ENCODE peak calls at places on chromosomes 13 and 19, in five cellular contexts. B is GM23248; F is aorta; C is uterus; R is effector memory CD4-positive, alpha-beta T cell. T is an unnamed sample. For H3K9me3, the result is how much of the 10 kb centered on the place peaks cover.

GRCh38 chr19:52007436-52007804 is 591 bp downstream of the ZNF615 start:
- DNase-seq in F (no peak), B (peak), C (no peak), R (no peak), T (no peak)

GRCh38 chr13:110426745-110427144 is 119.7 kb downstream of the COL4A2 start:
- DNase-seq in R (no peak), C (no peak), B (no peak), F (no peak), T (no peak)

GRCh38 chr13:46295531-46296464 is 84.1 kb downstream of the LRRC63 start:
- DNase-seq in B (peak), F (peak), C (no peak), R (peak), T (peak)

GRCh38 chr19:49017666-49018351 is 918 bp upstream of the LHB start:
- DNase-seq in C (peak), F (peak), R (peak), B (peak), T (peak)

GRCh38 chr19:48780684-48781391 is 25.5 kb downstream of the FGF21 start:
- DNase-seq in C (peak), R (no peak), F (no peak), B (peak), T (peak)

GRCh38 chr19:49442793-49443365 is 1.6 kb upstream of the SLC17A7 start:
- DNase-seq in B (peak), R (peak), C (peak), F (peak), T (peak)

GRCh38 chr19:46861691-46862503 is 1.1 kb downstream of the ARHGAP35 start:
- DNase-seq in C (no peak), F (no peak), R (no peak), B (peak), T (peak)

GRCh38 chr19:1088419-1089066 is 6.6 kb downstream of the POLR2E start:
- DNase-seq in B (no peak), F (peak), R (no peak), C (no peak), T (no peak)

GRCh38 chr19:497476-497860 is 1.2 kb downstream of the MADCAM1 start:
- DNase-seq in C (no peak), R (no peak), B (no peak), F (no peak), T (no peak)

GRCh38 chr13:97904059-97904458 is 49.4 kb upstream of the IPO5 start:
- DNase-seq in F (no peak), R (no peak), C (no peak), B (no peak), T (no peak)

GRCh38 chr19:51711702-51712101 is 12.1 kb downstream of the HAS1 start:
- DNase-seq in F (no peak), C (no peak), R (no peak), B (no peak), T (no peak)

GRCh38 chr19:37948362-37948761 is 41.4 kb downstream of the SIPA1L3 start:
- DNase-seq in F (no peak), R (no peak), B (no peak), C (no peak), T (no peak)

GRCh38 chr19:18589380-18590272 is 1.0 kb downstream of the REX1BD start:
- DNase-seq in C (peak), B (peak), F (peak), R (peak), T (peak)

GRCh38 chr13:83709751-83710515 is 172.3 kb downstream of the SLITRK1 start:
- DNase-seq in C (no peak), F (no peak), B (no peak), R (no peak), T (no peak)

GRCh38 chr13:33228645-33229445 is 56.7 kb downstream of the STARD13 start:
- DNase-seq in R (no peak), C (no peak), B (peak), F (no peak), T (peak)

GRCh38 chr13:91245283-91245682 is 102.2 kb upstream of the MIR17HG start:
- DNase-seq in C (no peak), F (no peak), B (no peak), R (no peak), T (no peak)

GRCh38 chr19:8336072-8336569 is 6.9 kb downstream of the KANK3 start:
- DNase-seq in F (no peak), R (no peak), C (no peak), B (no peak), T (no peak)

GRCh38 chr19:34686455-34686854 is 9.0 kb downstream of the ZNF302 start:
- DNase-seq in F (no peak), R (no peak), B (peak), C (no peak), T (no peak)

GRCh38 chr13:21548577-21548976 is 55.4 kb downstream of the MICU2 start:
- DNase-seq in C (no peak), F (no peak), R (no peak), B (no peak), T (no peak)

GRCh38 chr13:80338781-80339577 is 1.9 kb downstream of the SPRY2 start:
- DNase-seq in R (no peak), B (peak), F (peak), C (peak), T (peak)

GRCh38 chr13:43377149-43377548 is 353.8 kb downstream of the DNAJC15 start:
- DNase-seq in C (peak), R (no peak), B (no peak), F (peak), T (no peak)

GRCh38 chr19:3185482-3186376 is at the start of gene NCLN:
- DNase-seq in B (peak), R (peak), C (peak), F (peak), T (peak)

GRCh38 chr13:74288361-74288911 is 154.2 kb upstream of the KLF12 start:
- DNase-seq in C (no peak), F (peak), B (no peak), R (peak), T (peak)

GRCh38 chr19:5369962-5370367 is 29.4 kb upstream of the PTPRS start:
- DNase-seq in F (no peak), B (peak), C (peak), R (no peak), T (peak)

GRCh38 chr19:16627194-16627927 is 643 bp downstream of the MED26 start:
- DNase-seq in C (no peak), R (no peak), B (peak), F (peak), T (no peak)

GRCh38 chr13:29835280-29836061 is 14.9 kb downstream of the UBL3 start:
- DNase-seq in B (no peak), R (no peak), C (no peak), F (no peak), T (no peak)

GRCh38 chr13:110509971-110510786 is 51.3 kb downstream of the RAB20 start:
- DNase-seq in B (peak), R (no peak), F (no peak), C (no peak), T (no peak)

GRCh38 chr13:40433577-40433976 is 232.9 kb downstream of the FOXO1 start:
- DNase-seq in C (no peak), R (peak), B (no peak), F (no peak), T (peak)

GRCh38 chr19:7905298-7905697 is 1.6 kb downstream of the MAP2K7 start:
- DNase-seq in F (peak), B (no peak), C (no peak), R (no peak), T (no peak)

GRCh38 chr19:41325947-41326706 is 16.2 kb downstream of the CCDC97 start:
- DNase-seq in R (no peak), B (peak), F (no peak), C (no peak), T (no peak)

GRCh38 chr19:3556978-3557460 is 367 bp downstream of the MFSD12 start:
- DNase-seq in B (peak), C (no peak), R (peak), F (no peak), T (peak)

GRCh38 chr19:39670998-39671397 is 15.3 kb downstream of the LGALS16 start:
- DNase-seq in F (no peak), B (no peak), C (no peak), R (no peak), T (no peak)

GRCh38 chr13:31044658-31045620 is 112.5 kb downstream of the TEX26 start:
- DNase-seq in F (no peak), C (no peak), B (no peak), R (no peak), T (peak)

GRCh38 chr19:16825312-16826168 is 3.7 kb upstream of the SIN3B start:
- DNase-seq in R (no peak), C (peak), F (peak), B (peak), T (peak)

GRCh38 chr13:51249767-51250741 is 27.9 kb downstream of the FAM124A start:
- DNase-seq in F (no peak), C (no peak), R (no peak), B (peak), T (peak)

GRCh38 chr19:29320611-29321010 is 107.7 kb upstream of the UQCRFS1 start:
- DNase-seq in C (no peak), R (no peak), B (no peak), F (no peak), T (no peak)

GRCh38 chr19:17536957-17537356 is 18.5 kb upstream of the COLGALT1 start:
- DNase-seq in R (no peak), C (no peak), B (no peak), F (no peak), T (no peak)

GRCh38 chr13:33080962-33081655 is 64.9 kb downstream of the KL start:
- DNase-seq in B (peak), F (no peak), R (no peak), C (no peak), T (no peak)

DNA sequence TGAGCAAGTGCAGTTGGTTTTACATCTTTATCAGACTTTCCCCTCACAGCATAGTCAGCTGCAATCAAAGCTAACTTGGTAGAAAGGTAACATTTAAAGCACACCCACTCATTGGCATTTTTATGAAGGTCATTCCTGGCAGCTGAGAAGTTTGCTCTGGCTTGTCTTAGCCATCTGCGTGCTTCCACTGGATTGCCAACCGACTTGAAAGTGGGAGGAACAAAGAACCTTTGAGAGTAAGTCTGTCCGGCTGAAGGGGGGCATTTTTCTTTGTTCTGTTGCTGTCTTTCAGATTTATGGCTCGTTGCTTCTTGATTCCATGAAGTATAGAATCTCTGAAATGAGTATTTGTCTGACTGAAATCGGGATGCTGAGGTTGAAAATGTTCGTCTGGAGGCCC is 103.1 kb downstream of the SACS start:
- DNase-seq in F (no peak), R (no peak), C (no peak), B (no peak), T (no peak)
- H3K9me3 ChIP-seq in F (under half), R (under half), C (under half), B (under half), T (under half)

DNA sequence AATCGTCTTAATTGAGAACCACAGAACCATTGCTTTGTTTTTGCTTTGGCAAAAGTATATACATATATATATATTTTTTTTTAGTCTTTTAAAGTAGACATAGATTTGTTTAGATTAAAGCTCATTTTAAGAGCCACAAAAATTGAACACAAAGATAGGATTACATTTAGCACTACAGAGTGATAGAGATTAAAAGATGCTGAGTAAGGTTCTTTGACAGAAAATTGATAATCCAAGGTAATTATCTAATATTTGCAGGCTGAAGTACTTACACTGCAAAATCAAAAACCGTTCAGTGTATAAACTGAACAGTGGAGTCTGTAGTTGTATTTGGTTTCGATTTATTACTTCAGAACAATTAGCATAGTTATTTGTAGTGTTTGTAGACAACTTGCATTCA is 24.5 kb upstream of the ZNF98 start:
- DNase-seq in R (no peak), F (no peak), C (no peak), B (no peak), T (no peak)
- H3K9me3 ChIP-seq in R (under half), F (under half), C (under half), B (under half), T (under half)

GRCh38 chr13:49407936-49408335 is 35.9 kb downstream of the CAB39L start:
- DNase-seq in R (no peak), F (no peak), C (no peak), B (no peak), T (no peak)
- H3K9me3 ChIP-seq in R (under half), F (under half), C (under half), B (under half), T (under half)

DNA sequence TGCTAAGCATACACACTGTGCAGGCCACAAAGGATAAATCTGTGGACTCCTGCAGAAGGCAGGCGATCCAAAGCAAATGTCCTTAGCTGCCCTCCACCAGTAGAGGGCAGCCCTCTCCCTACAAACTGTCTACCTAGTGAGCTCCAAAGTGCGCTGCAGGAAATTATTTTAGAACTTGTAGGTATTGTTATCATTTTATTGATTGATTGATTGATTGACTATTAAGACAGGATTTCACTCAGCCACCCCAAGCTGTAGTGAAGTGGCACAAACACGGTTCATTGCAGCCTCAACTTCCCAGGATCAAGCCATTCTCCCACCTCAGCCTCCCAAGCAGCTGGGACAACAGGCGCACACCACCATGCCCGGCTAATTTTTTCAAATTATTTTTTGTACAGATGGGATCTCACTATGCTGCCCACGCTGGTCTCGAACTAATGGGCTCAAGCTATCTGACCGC is 37.3 kb downstream of the RNF6 start:
- DNase-seq in R (peak), F (peak), C (peak), B (peak), T (peak)
- H3K9me3 ChIP-seq in R (under half), F (under half), C (under half), B (under half), T (under half)

GRCh38 chr13:64959276-64959675 is 2270.9 kb downstream of the PCDH9 start:
- DNase-seq in C (no peak), B (no peak), F (no peak), R (no peak), T (no peak)
- H3K9me3 ChIP-seq in C (under half), B (under half), F (under half), R (under half), T (under half)

GRCh38 chr19:50645107-50645506 is 4.1 kb upstream of the C19orf81 start:
- DNase-seq in C (no peak), B (no peak), F (no peak), R (no peak), T (no peak)

GRCh38 chr19:50644315-50644915 is 4.7 kb upstream of the SYT3 start:
- DNase-seq in R (no peak), F (no peak), C (no peak), B (no peak), T (no peak)

GRCh38 chr19:50648659-50649058 is 586 bp upstream of the C19orf81 start:
- DNase-seq in R (no peak), F (no peak), B (no peak), C (no peak), T (no peak)

GRCh38 chr19:50647879-50648615 is 1.2 kb upstream of the C19orf81 start:
- DNase-seq in B (no peak), R (no peak), C (no peak), F (no peak), T (no peak)

DNA sequence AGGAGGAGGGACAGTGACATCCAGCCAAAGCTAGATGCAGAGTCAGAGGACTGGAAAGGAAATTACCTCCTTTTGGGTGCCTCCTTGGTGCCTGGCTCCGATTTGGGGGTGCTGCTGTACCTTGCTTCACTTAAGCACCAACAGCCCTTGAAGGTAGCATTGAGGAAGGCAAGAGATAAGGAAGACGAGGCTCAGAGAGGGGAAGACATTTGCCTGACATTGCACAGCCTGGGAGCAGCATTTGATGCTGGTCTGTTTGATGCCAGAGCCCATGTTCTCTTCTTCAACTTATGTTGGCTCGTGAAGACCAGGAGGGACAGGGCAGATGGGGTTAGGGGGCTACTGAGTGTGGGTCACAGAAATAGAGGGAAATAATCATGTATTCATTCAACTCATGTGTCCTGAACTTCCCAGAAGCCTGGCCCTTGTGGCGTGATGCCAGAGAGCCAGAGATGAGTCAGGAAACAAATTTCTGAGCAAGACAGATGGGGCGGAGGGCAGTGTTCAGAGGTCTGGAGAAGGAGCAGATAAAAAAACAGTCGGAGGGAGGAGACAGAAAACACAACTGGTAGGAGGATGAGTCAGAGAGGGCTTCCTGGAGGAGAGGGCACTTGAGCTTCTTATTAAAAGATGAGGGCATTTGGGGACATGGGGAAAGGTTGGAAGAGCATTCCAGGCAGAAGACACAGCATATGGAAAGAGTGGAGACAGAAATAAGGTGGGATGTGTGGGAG is 3.0 kb upstream of the C19orf81 start:
- DNase-seq in B (peak), F (no peak), R (no peak), C (no peak), T (no peak)
- H3K9me3 ChIP-seq in B (under half), F (under half), R (under half), C (under half), T (under half)

GRCh38 chr19:54574051-54574450 is 461 bp downstream of the LILRA2 start:
- DNase-seq in R (no peak), F (no peak), C (no peak), B (no peak), T (no peak)
- H3K9me3 ChIP-seq in R (under half), F (under half), C (under half), B (under half), T (under half)